ENCODE peak calls at places on chromosomes 13 and 19, in seven cellular contexts. One of them, this sample, is unnamed.
A peak's percentile ranks its signal among the peaks of the same experiment; 100 is the strongest.

GRCh38 chr19:31975461-31975860 is 369.9 kb upstream of the ZNF507 start:
- DNase-seq in EL: no peak
- DNase-seq in GM04503: no peak
- DNase-seq in stimulated activated CD4-positive, alpha-beta T cell treated with anti-CD3 and anti-CD28 coated beads, Interleukin-1b, Interleukin-23, amount 100 ng/mL, for 24 hours: no peak
- DNase-seq in foreskin melanocyte: no peak
- DNase-seq in GOT3: no peak
- DNase-seq in activated B cell treated with CpG ODN at 0.5 μM for 24 hours: no peak
- DNase-seq in this sample: no peak

GRCh38 chr19:12769689-12770088 is 5.7 kb downstream of the HOOK2 start:
- DNase-seq in EL: no peak
- DNase-seq in GM04503: no peak
- DNase-seq in stimulated activated CD4-positive, alpha-beta T cell treated with anti-CD3 and anti-CD28 coated beads, Interleukin-1b, Interleukin-23, amount 100 ng/mL, for 24 hours: no peak
- DNase-seq in foreskin melanocyte: no peak
- DNase-seq in GOT3: no peak
- DNase-seq in activated B cell treated with CpG ODN at 0.5 μM for 24 hours: peak; percentile 55
- DNase-seq in this sample: no peak

GRCh38 chr19:11169896-11170678 is 14.5 kb upstream of the SPC24 start:
- DNase-seq in EL: no peak
- DNase-seq in GM04503: no peak
- DNase-seq in stimulated activated CD4-positive, alpha-beta T cell treated with anti-CD3 and anti-CD28 coated beads, Interleukin-1b, Interleukin-23, amount 100 ng/mL, for 24 hours: no peak
- DNase-seq in foreskin melanocyte: no peak
- DNase-seq in GOT3: no peak
- DNase-seq in activated B cell treated with CpG ODN at 0.5 μM for 24 hours: no peak
- DNase-seq in this sample: no peak

GRCh38 chr13:42028113-42028799 is 20.2 kb upstream of the DGKH start:
- DNase-seq in EL: no peak
- DNase-seq in GM04503: no peak
- DNase-seq in stimulated activated CD4-positive, alpha-beta T cell treated with anti-CD3 and anti-CD28 coated beads, Interleukin-1b, Interleukin-23, amount 100 ng/mL, for 24 hours: no peak
- DNase-seq in foreskin melanocyte: no peak
- DNase-seq in GOT3: no peak
- DNase-seq in activated B cell treated with CpG ODN at 0.5 μM for 24 hours: no peak
- DNase-seq in this sample: no peak

GRCh38 chr13:106473174-106473573 is 62.3 kb downstream of the EFNB2 start:
- DNase-seq in EL: no peak
- DNase-seq in GM04503: no peak
- DNase-seq in stimulated activated CD4-positive, alpha-beta T cell treated with anti-CD3 and anti-CD28 coated beads, Interleukin-1b, Interleukin-23, amount 100 ng/mL, for 24 hours: no peak
- DNase-seq in foreskin melanocyte: no peak
- DNase-seq in GOT3: no peak
- DNase-seq in activated B cell treated with CpG ODN at 0.5 μM for 24 hours: no peak
- DNase-seq in this sample: no peak

GRCh38 chr19:5386841-5387240 is 46.2 kb upstream of the PTPRS start:
- DNase-seq in EL: no peak
- DNase-seq in GM04503: no peak
- DNase-seq in stimulated activated CD4-positive, alpha-beta T cell treated with anti-CD3 and anti-CD28 coated beads, Interleukin-1b, Interleukin-23, amount 100 ng/mL, for 24 hours: no peak
- DNase-seq in foreskin melanocyte: no peak
- DNase-seq in GOT3: no peak
- DNase-seq in activated B cell treated with CpG ODN at 0.5 μM for 24 hours: no peak
- DNase-seq in this sample: no peak

GRCh38 chr13:101527130-101527529 is 74.7 kb downstream of the ITGBL1 start:
- DNase-seq in EL: peak; percentile 65
- DNase-seq in GM04503: no peak
- DNase-seq in stimulated activated CD4-positive, alpha-beta T cell treated with anti-CD3 and anti-CD28 coated beads, Interleukin-1b, Interleukin-23, amount 100 ng/mL, for 24 hours: no peak
- DNase-seq in foreskin melanocyte: no peak
- DNase-seq in GOT3: no peak
- DNase-seq in activated B cell treated with CpG ODN at 0.5 μM for 24 hours: no peak
- DNase-seq in this sample: no peak

GRCh38 chr13:51451467-51452390 is 1.1 kb downstream of the INTS6 start:
- DNase-seq in EL: peak; percentile 72
- DNase-seq in GM04503: no peak
- DNase-seq in stimulated activated CD4-positive, alpha-beta T cell treated with anti-CD3 and anti-CD28 coated beads, Interleukin-1b, Interleukin-23, amount 100 ng/mL, for 24 hours: peak; percentile 49
- DNase-seq in foreskin melanocyte: peak; percentile 58
- DNase-seq in GOT3: no peak
- DNase-seq in activated B cell treated with CpG ODN at 0.5 μM for 24 hours: peak; percentile 75
- DNase-seq in this sample: peak; percentile 48

GRCh38 chr13:112842343-112842856 is 126.6 kb upstream of the MCF2L start:
- DNase-seq in EL: no peak
- DNase-seq in GM04503: no peak
- DNase-seq in stimulated activated CD4-positive, alpha-beta T cell treated with anti-CD3 and anti-CD28 coated beads, Interleukin-1b, Interleukin-23, amount 100 ng/mL, for 24 hours: no peak
- DNase-seq in foreskin melanocyte: no peak
- DNase-seq in GOT3: no peak
- DNase-seq in activated B cell treated with CpG ODN at 0.5 μM for 24 hours: no peak
- DNase-seq in this sample: no peak

GRCh38 chr13:31111136-31111535 is 50.6 kb downstream of the HSPH1 start:
- DNase-seq in EL: peak; percentile 7
- DNase-seq in GM04503: no peak
- DNase-seq in stimulated activated CD4-positive, alpha-beta T cell treated with anti-CD3 and anti-CD28 coated beads, Interleukin-1b, Interleukin-23, amount 100 ng/mL, for 24 hours: no peak
- DNase-seq in foreskin melanocyte: no peak
- DNase-seq in GOT3: no peak
- DNase-seq in activated B cell treated with CpG ODN at 0.5 μM for 24 hours: no peak
- DNase-seq in this sample: no peak

GRCh38 chr19:12133069-12133468 is 7.1 kb downstream of the ZNF20 start:
- DNase-seq in EL: no peak
- DNase-seq in GM04503: no peak
- DNase-seq in stimulated activated CD4-positive, alpha-beta T cell treated with anti-CD3 and anti-CD28 coated beads, Interleukin-1b, Interleukin-23, amount 100 ng/mL, for 24 hours: no peak
- DNase-seq in foreskin melanocyte: no peak
- DNase-seq in GOT3: no peak
- DNase-seq in activated B cell treated with CpG ODN at 0.5 μM for 24 hours: no peak
- DNase-seq in this sample: no peak

GRCh38 chr19:38208571-38208970 is 15.5 kb downstream of the DPF1 start:
- DNase-seq in EL: no peak
- DNase-seq in GM04503: no peak
- DNase-seq in stimulated activated CD4-positive, alpha-beta T cell treated with anti-CD3 and anti-CD28 coated beads, Interleukin-1b, Interleukin-23, amount 100 ng/mL, for 24 hours: no peak
- DNase-seq in foreskin melanocyte: no peak
- DNase-seq in GOT3: no peak
- DNase-seq in activated B cell treated with CpG ODN at 0.5 μM for 24 hours: no peak
- DNase-seq in this sample: no peak

GRCh38 chr13:20412761-20413355 is 112.8 kb downstream of the CRYL1 start:
- DNase-seq in EL: peak; percentile 14
- DNase-seq in GM04503: no peak
- DNase-seq in stimulated activated CD4-positive, alpha-beta T cell treated with anti-CD3 and anti-CD28 coated beads, Interleukin-1b, Interleukin-23, amount 100 ng/mL, for 24 hours: no peak
- DNase-seq in foreskin melanocyte: no peak
- DNase-seq in GOT3: no peak
- DNase-seq in activated B cell treated with CpG ODN at 0.5 μM for 24 hours: no peak
- DNase-seq in this sample: no peak

GRCh38 chr13:99346328-99347070 is 39.3 kb upstream of the GPR183 start:
- DNase-seq in EL: no peak
- DNase-seq in GM04503: no peak
- DNase-seq in stimulated activated CD4-positive, alpha-beta T cell treated with anti-CD3 and anti-CD28 coated beads, Interleukin-1b, Interleukin-23, amount 100 ng/mL, for 24 hours: no peak
- DNase-seq in foreskin melanocyte: no peak
- DNase-seq in GOT3: no peak
- DNase-seq in activated B cell treated with CpG ODN at 0.5 μM for 24 hours: no peak
- DNase-seq in this sample: no peak

GRCh38 chr13:51425410-51426042 is 27.3 kb downstream of the INTS6 start:
- DNase-seq in EL: peak; percentile 40
- DNase-seq in GM04503: peak; percentile 21
- DNase-seq in stimulated activated CD4-positive, alpha-beta T cell treated with anti-CD3 and anti-CD28 coated beads, Interleukin-1b, Interleukin-23, amount 100 ng/mL, for 24 hours: no peak
- DNase-seq in foreskin melanocyte: no peak
- DNase-seq in GOT3: no peak
- DNase-seq in activated B cell treated with CpG ODN at 0.5 μM for 24 hours: no peak
- DNase-seq in this sample: no peak

GRCh38 chr13:109494955-109495354 is 291.4 kb downstream of the IRS2 start:
- DNase-seq in EL: peak; percentile 43
- DNase-seq in GM04503: peak; percentile 62
- DNase-seq in stimulated activated CD4-positive, alpha-beta T cell treated with anti-CD3 and anti-CD28 coated beads, Interleukin-1b, Interleukin-23, amount 100 ng/mL, for 24 hours: no peak
- DNase-seq in foreskin melanocyte: no peak
- DNase-seq in GOT3: no peak
- DNase-seq in activated B cell treated with CpG ODN at 0.5 μM for 24 hours: no peak
- DNase-seq in this sample: no peak

GRCh38 chr13:79792716-79793115 is 311.8 kb downstream of the NDFIP2 start:
- DNase-seq in EL: no peak
- DNase-seq in GM04503: no peak
- DNase-seq in stimulated activated CD4-positive, alpha-beta T cell treated with anti-CD3 and anti-CD28 coated beads, Interleukin-1b, Interleukin-23, amount 100 ng/mL, for 24 hours: no peak
- DNase-seq in foreskin melanocyte: no peak
- DNase-seq in GOT3: no peak
- DNase-seq in activated B cell treated with CpG ODN at 0.5 μM for 24 hours: no peak
- DNase-seq in this sample: no peak